ENCODE peak calls at places on chromosomes 1 and 21, in six cellular contexts. X is NCI-H460; Q is hypothalamus; H is A172; N is stimulated activated naive B cell treated with anti-CD40 and anti-IgM and Interleukin-4, amounts not matched to agents 10 μg/mL and 1 μg/mL and 100 μg/mL, for 72 hours; S is HFF-Myc. O is an unnamed sample.

GRCh38 chr1:77319036-77319705 is 37.4 kb downstream of the AK5 start:
- DNase-seq in Q (no peak), S (no peak), X (no peak), H (no peak), N (no peak), O (no peak)

GRCh38 chr21:41706263-41706639 is 60.6 kb downstream of the RIPK4 start:
- DNase-seq in S (no peak), Q (no peak), X (no peak), N (no peak), H (no peak), O (no peak)

GRCh38 chr1:92804721-92805169 is 19.8 kb upstream of the EVI5 start:
- DNase-seq in S (peak), X (peak), N (no peak), H (peak), Q (no peak), O (no peak)

GRCh38 chr1:151986501-151987190 is 7.0 kb downstream of the S100A10 start:
- DNase-seq in Q (no peak), N (no peak), S (no peak), X (no peak), H (peak), O (no peak)

GRCh38 chr1:105544475-105544874 is 1512.0 kb upstream of the PRMT6 start:
- DNase-seq in Q (no peak), H (peak), S (no peak), X (no peak), N (no peak), O (no peak)

GRCh38 chr21:26026113-26026512 is 144.5 kb downstream of the APP start:
- DNase-seq in S (no peak), X (no peak), H (no peak), Q (no peak), N (no peak), O (no peak)

GRCh38 chr1:119747451-119747850 is 21.3 kb downstream of the HMGCS2 start:
- DNase-seq in S (no peak), X (no peak), H (no peak), N (no peak), Q (no peak), O (no peak)

GRCh38 chr1:224201336-224201735 is 18.3 kb downstream of the DEGS1 start:
- DNase-seq in X (no peak), H (no peak), Q (no peak), S (no peak), N (no peak), O (no peak)